ENCODE peak calls at places on chromosome 5, in seven cellular contexts. One of them, this sample, is unnamed.
A peak's percentile ranks its signal among the peaks of the same experiment; 100 is the strongest.

GRCh38 chr5:87390576-87391199 is 22.0 kb downstream of the CCNH start:
- DNase-seq in nephron progenitor cell: no peak
- DNase-seq in NCI-H187: no peak
- DNase-seq in kidney: no peak
- DNase-seq in BE2C: no peak
- DNase-seq in activated CD8-positive, alpha-beta memory T cell treated with anti-CD3 and anti-CD28 coated beads, Interleukin-2, amount 50 U/mL, for 4 hours: no peak
- DNase-seq in SJSA1: no peak
- DNase-seq in this sample: no peak

GRCh38 chr5:137061382-137061781 is 437.7 kb downstream of the SPOCK1 start:
- DNase-seq in nephron progenitor cell: no peak
- DNase-seq in NCI-H187: no peak
- DNase-seq in kidney: no peak
- DNase-seq in BE2C: no peak
- DNase-seq in activated CD8-positive, alpha-beta memory T cell treated with anti-CD3 and anti-CD28 coated beads, Interleukin-2, amount 50 U/mL, for 4 hours: no peak
- DNase-seq in SJSA1: no peak
- DNase-seq in this sample: no peak

GRCh38 chr5:38541174-38541724 is 15.2 kb downstream of the LIFR start:
- DNase-seq in nephron progenitor cell: no peak
- DNase-seq in NCI-H187: peak; percentile 60
- DNase-seq in kidney: no peak
- DNase-seq in BE2C: no peak
- DNase-seq in activated CD8-positive, alpha-beta memory T cell treated with anti-CD3 and anti-CD28 coated beads, Interleukin-2, amount 50 U/mL, for 4 hours: no peak
- DNase-seq in SJSA1: no peak
- DNase-seq in this sample: no peak

GRCh38 chr5:40572947-40573346 is 106.8 kb upstream of the PTGER4 start:
- DNase-seq in nephron progenitor cell: no peak
- DNase-seq in NCI-H187: no peak
- DNase-seq in kidney: no peak
- DNase-seq in BE2C: peak; percentile 32
- DNase-seq in activated CD8-positive, alpha-beta memory T cell treated with anti-CD3 and anti-CD28 coated beads, Interleukin-2, amount 50 U/mL, for 4 hours: no peak
- DNase-seq in SJSA1: no peak
- DNase-seq in this sample: no peak

GRCh38 chr5:102807878-102808502 is 52.9 kb downstream of the PAM start:
- DNase-seq in nephron progenitor cell: no peak
- DNase-seq in NCI-H187: no peak
- DNase-seq in kidney: no peak
- DNase-seq in BE2C: no peak
- DNase-seq in activated CD8-positive, alpha-beta memory T cell treated with anti-CD3 and anti-CD28 coated beads, Interleukin-2, amount 50 U/mL, for 4 hours: no peak
- DNase-seq in SJSA1: no peak
- DNase-seq in this sample: peak; percentile 33

GRCh38 chr5:174195517-174195916 is 150.0 kb downstream of the NSG2 start:
- DNase-seq in nephron progenitor cell: peak; percentile 45
- DNase-seq in NCI-H187: no peak
- DNase-seq in kidney: no peak
- DNase-seq in BE2C: peak; percentile 30
- DNase-seq in activated CD8-positive, alpha-beta memory T cell treated with anti-CD3 and anti-CD28 coated beads, Interleukin-2, amount 50 U/mL, for 4 hours: no peak
- DNase-seq in SJSA1: no peak
- DNase-seq in this sample: no peak

GRCh38 chr5:18465833-18466681 is 831.8 kb downstream of the TAF11L14 start:
- DNase-seq in nephron progenitor cell: peak; percentile 64
- DNase-seq in NCI-H187: no peak
- DNase-seq in kidney: no peak
- DNase-seq in BE2C: peak; percentile 85
- DNase-seq in activated CD8-positive, alpha-beta memory T cell treated with anti-CD3 and anti-CD28 coated beads, Interleukin-2, amount 50 U/mL, for 4 hours: no peak
- DNase-seq in SJSA1: peak; percentile 61
- DNase-seq in this sample: peak; percentile 64

GRCh38 chr5:160774006-160774405 is 78.0 kb downstream of the ATP10B start:
- DNase-seq in nephron progenitor cell: no peak
- DNase-seq in NCI-H187: no peak
- DNase-seq in kidney: no peak
- DNase-seq in BE2C: no peak
- DNase-seq in activated CD8-positive, alpha-beta memory T cell treated with anti-CD3 and anti-CD28 coated beads, Interleukin-2, amount 50 U/mL, for 4 hours: no peak
- DNase-seq in SJSA1: no peak
- DNase-seq in this sample: no peak

GRCh38 chr5:137143244-137143605 is 355.9 kb downstream of the SPOCK1 start:
- DNase-seq in nephron progenitor cell: no peak
- DNase-seq in NCI-H187: no peak
- DNase-seq in kidney: no peak
- DNase-seq in BE2C: no peak
- DNase-seq in activated CD8-positive, alpha-beta memory T cell treated with anti-CD3 and anti-CD28 coated beads, Interleukin-2, amount 50 U/mL, for 4 hours: no peak
- DNase-seq in SJSA1: peak; percentile 65
- DNase-seq in this sample: no peak

GRCh38 chr5:127988149-127988755 is 95.3 kb upstream of the SLC12A2 start:
- DNase-seq in nephron progenitor cell: no peak
- DNase-seq in NCI-H187: no peak
- DNase-seq in kidney: no peak
- DNase-seq in BE2C: peak; percentile 15
- DNase-seq in activated CD8-positive, alpha-beta memory T cell treated with anti-CD3 and anti-CD28 coated beads, Interleukin-2, amount 50 U/mL, for 4 hours: no peak
- DNase-seq in SJSA1: peak; percentile 90
- DNase-seq in this sample: peak; percentile 47

GRCh38 chr5:68251386-68251785 is 35.8 kb downstream of the PIK3R1 start:
- DNase-seq in nephron progenitor cell: no peak
- DNase-seq in NCI-H187: no peak
- DNase-seq in kidney: no peak
- DNase-seq in BE2C: no peak
- DNase-seq in activated CD8-positive, alpha-beta memory T cell treated with anti-CD3 and anti-CD28 coated beads, Interleukin-2, amount 50 U/mL, for 4 hours: peak; percentile 78
- DNase-seq in SJSA1: no peak
- DNase-seq in this sample: no peak

GRCh38 chr5:181283347-181283746 is 22.4 kb upstream of the TRIM52 start:
- DNase-seq in nephron progenitor cell: no peak
- DNase-seq in NCI-H187: no peak
- DNase-seq in kidney: no peak
- DNase-seq in BE2C: no peak
- DNase-seq in activated CD8-positive, alpha-beta memory T cell treated with anti-CD3 and anti-CD28 coated beads, Interleukin-2, amount 50 U/mL, for 4 hours: no peak
- DNase-seq in SJSA1: no peak
- DNase-seq in this sample: no peak

GRCh38 chr5:152632380-152632779 is 227.3 kb upstream of the NMUR2 start:
- DNase-seq in nephron progenitor cell: no peak
- DNase-seq in NCI-H187: no peak
- DNase-seq in kidney: no peak
- DNase-seq in BE2C: no peak
- DNase-seq in activated CD8-positive, alpha-beta memory T cell treated with anti-CD3 and anti-CD28 coated beads, Interleukin-2, amount 50 U/mL, for 4 hours: no peak
- DNase-seq in SJSA1: no peak
- DNase-seq in this sample: no peak

GRCh38 chr5:4339949-4340348 is 744.3 kb downstream of the IRX1 start:
- DNase-seq in nephron progenitor cell: no peak
- DNase-seq in NCI-H187: no peak
- DNase-seq in kidney: no peak
- DNase-seq in BE2C: no peak
- DNase-seq in activated CD8-positive, alpha-beta memory T cell treated with anti-CD3 and anti-CD28 coated beads, Interleukin-2, amount 50 U/mL, for 4 hours: no peak
- DNase-seq in SJSA1: no peak
- DNase-seq in this sample: no peak

GRCh38 chr5:123670981-123671557 is 159.1 kb downstream of the CSNK1G3 start:
- DNase-seq in nephron progenitor cell: peak; percentile 68
- DNase-seq in NCI-H187: peak; percentile 30
- DNase-seq in kidney: no peak
- DNase-seq in BE2C: peak; percentile 54
- DNase-seq in activated CD8-positive, alpha-beta memory T cell treated with anti-CD3 and anti-CD28 coated beads, Interleukin-2, amount 50 U/mL, for 4 hours: peak; percentile 40
- DNase-seq in SJSA1: no peak
- DNase-seq in this sample: peak; percentile 66

GRCh38 chr5:37896159-37896558 is 56.3 kb upstream of the GDNF start:
- DNase-seq in nephron progenitor cell: no peak
- DNase-seq in NCI-H187: no peak
- DNase-seq in kidney: no peak
- DNase-seq in BE2C: no peak
- DNase-seq in activated CD8-positive, alpha-beta memory T cell treated with anti-CD3 and anti-CD28 coated beads, Interleukin-2, amount 50 U/mL, for 4 hours: no peak
- DNase-seq in SJSA1: no peak
- DNase-seq in this sample: no peak

GRCh38 chr5:16609412-16609811 is 7.4 kb downstream of the RETREG1 start:
- DNase-seq in nephron progenitor cell: no peak
- DNase-seq in NCI-H187: no peak
- DNase-seq in kidney: no peak
- DNase-seq in BE2C: no peak
- DNase-seq in activated CD8-positive, alpha-beta memory T cell treated with anti-CD3 and anti-CD28 coated beads, Interleukin-2, amount 50 U/mL, for 4 hours: no peak
- DNase-seq in SJSA1: no peak
- DNase-seq in this sample: no peak

GRCh38 chr5:79140553-79140952 is 28.9 kb downstream of the BHMT start:
- DNase-seq in nephron progenitor cell: no peak
- DNase-seq in NCI-H187: no peak
- DNase-seq in kidney: no peak
- DNase-seq in BE2C: no peak
- DNase-seq in activated CD8-positive, alpha-beta memory T cell treated with anti-CD3 and anti-CD28 coated beads, Interleukin-2, amount 50 U/mL, for 4 hours: no peak
- DNase-seq in SJSA1: no peak
- DNase-seq in this sample: no peak